ENCODE peak calls at places on chromosomes 3 and 15, in seven cellular contexts. V is heart left ventricle, F is GM13976, O is HEK293T, B is tibial nerve, D is AG08396, W is DND-41. U is an unnamed sample.
A peak's percentile ranks its signal among the peaks of the same experiment; 100 is the strongest.

GRCh38 chr15:98408231-98408630 is 240.1 kb upstream of the IGF1R start:
- DNase-seq in O (no peak), D (no peak), V (no peak), F (no peak), B (no peak), W (no peak), U (no peak)

GRCh38 chr15:41558400-41559238 is at the start of gene TYRO3:
- DNase-seq in B (peak; percentile 43), F (peak; percentile 86), D (peak; percentile 90), V (peak; percentile 82), W (peak; percentile 63), O (peak; percentile 71), U (peak; percentile 48)

GRCh38 chr15:73305331-73306211 is 63.2 kb downstream of the HCN4 start:
- DNase-seq in W (peak; percentile 21), D (peak; percentile 76), O (peak; percentile 71), V (no peak), F (peak; percentile 66), B (no peak), U (peak; percentile 45)

GRCh38 chr15:84833447-84833846 is 16.3 kb downstream of the ALPK3 start:
- DNase-seq in B (no peak), F (no peak), V (no peak), D (peak; percentile 54), O (no peak), W (no peak), U (no peak)

GRCh38 chr3:140911822-140912221 is 29.8 kb upstream of the SLC25A36 start:
- DNase-seq in F (no peak), B (no peak), D (no peak), W (no peak), O (no peak), V (no peak), U (no peak)

GRCh38 chr3:33808559-33808958 is 10.1 kb downstream of the PDCD6IP start:
- DNase-seq in F (no peak), B (no peak), O (no peak), V (no peak), W (no peak), D (no peak), U (no peak)

GRCh38 chr3:129424185-129424841 is 4.1 kb downstream of the EFCAB12 start:
- DNase-seq in V (no peak), B (no peak), O (no peak), W (no peak), F (peak; percentile 59), D (no peak), U (no peak)

GRCh38 chr3:195896361-195897080 is 11.8 kb downstream of the TNK2 start:
- DNase-seq in O (no peak), D (peak; percentile 69), V (peak; percentile 68), F (no peak), W (no peak), B (no peak), U (no peak)

GRCh38 chr15:63933522-63933921 is 99.8 kb upstream of the HERC1 start:
- DNase-seq in B (no peak), V (no peak), W (no peak), F (no peak), O (no peak), D (no peak), U (no peak)

GRCh38 chr3:15032650-15033049 is 32.5 kb downstream of the MRPS25 start:
- DNase-seq in B (no peak), W (no peak), D (no peak), V (no peak), F (no peak), O (no peak), U (no peak)

GRCh38 chr3:39292961-39293360 is 13.1 kb upstream of the CX3CR1 start:
- DNase-seq in W (no peak), F (no peak), O (no peak), B (no peak), D (no peak), V (no peak), U (no peak)

GRCh38 chr3:194801378-194802124 is 115.9 kb downstream of the FAM43A start:
- DNase-seq in W (no peak), B (no peak), V (no peak), O (no peak), F (no peak), D (no peak), U (no peak)

GRCh38 chr3:79864077-79864476 is 96.3 kb upstream of the ROBO1 start:
- DNase-seq in V (no peak), W (no peak), D (no peak), B (no peak), O (no peak), F (no peak), U (no peak)

GRCh38 chr3:160200328-160200727 is 24.9 kb upstream of the C3orf80 start:
- DNase-seq in B (no peak), W (no peak), O (no peak), F (no peak), V (no peak), D (no peak), U (no peak)

GRCh38 chr3:32968367-32969087 is 17.1 kb downstream of the CCR4 start:
- DNase-seq in O (no peak), F (no peak), W (no peak), V (no peak), D (no peak), B (no peak), U (no peak)

U was measured in neural crest cell.